ENCODE peak calls at places on chromosome 15, in seven cellular contexts. H is breast epithelium, U is cardiac muscle cell, K is left lung, X is GM23338, P is HCT116, I is left ventricle myocardium inferior. D is an unnamed sample.

GRCh38 chr15:28129261-28129848 is 30.2 kb upstream of the OCA2 start:
- DNase-seq in H (no peak), U (no peak), K (peak; percentile 21), X (no peak), P (no peak), I (no peak), D (no peak)

GRCh38 chr15:59886476-59886875 is 117.6 kb upstream of the FOXB1 start:
- DNase-seq in H (no peak), U (no peak), K (no peak), X (no peak), P (no peak), I (no peak), D (no peak)

GRCh38 chr15:69398541-69398940 is 15.6 kb upstream of the KIF23 start:
- DNase-seq in H (no peak), U (no peak), K (no peak), X (no peak), P (no peak), I (no peak), D (no peak)

GRCh38 chr15:77823736-77824135 is 191.0 kb upstream of the LINGO1 start:
- DNase-seq in H (no peak), U (no peak), K (no peak), X (no peak), P (no peak), I (no peak), D (no peak)

GRCh38 chr15:70465812-70466211 is 297.5 kb downstream of the UACA start:
- DNase-seq in H (no peak), U (no peak), K (no peak), X (no peak), P (no peak), I (no peak), D (no peak)

GRCh38 chr15:35724626-35725025 is 178.7 kb upstream of the DPH6 start:
- DNase-seq in H (no peak), U (no peak), K (no peak), X (no peak), P (no peak), I (no peak), D (no peak)

GRCh38 chr15:21261965-21262850 is 178.1 kb downstream of the POTEB3 start:
- DNase-seq in H (no peak), U (no peak), K (peak; percentile 81), X (no peak), P (no peak), I (peak; percentile 16), D (no peak)

GRCh38 chr15:63945005-63945788 is 101.1 kb downstream of the DAPK2 start:
- DNase-seq in H (peak; percentile 83), U (peak; percentile 62), K (peak; percentile 89), X (peak; percentile 94), P (peak; percentile 24), I (peak; percentile 72), D (peak; percentile 51)

GRCh38 chr15:65338823-65339222 is 34.3 kb downstream of the RNU5B-1 start:
- DNase-seq in H (no peak), U (no peak), K (no peak), X (no peak), P (no peak), I (no peak), D (no peak)

GRCh38 chr15:44216958-44217357 is 21.9 kb upstream of the FRMD5 start:
- DNase-seq in H (no peak), U (no peak), K (no peak), X (no peak), P (no peak), I (no peak), D (no peak)

GRCh38 chr15:100372695-100373036 is 30.9 kb upstream of the ADAMTS17 start:
- DNase-seq in H (no peak), U (no peak), K (no peak), X (peak; percentile 54), P (no peak), I (no peak), D (no peak)

GRCh38 chr15:89820651-89821611 is 6.3 kb upstream of the ANPEP start:
- DNase-seq in H (no peak), U (peak; percentile 48), K (peak; percentile 82), X (no peak), P (peak; percentile 6), I (no peak), D (no peak)

GRCh38 chr15:73792429-73792828 is 39.3 kb upstream of the INSYN1 start:
- DNase-seq in H (no peak), U (no peak), K (no peak), X (no peak), P (no peak), I (peak; percentile 50), D (no peak)

GRCh38 chr15:94105760-94106159 is 125.6 kb upstream of the MCTP2 start:
- DNase-seq in H (no peak), U (no peak), K (no peak), X (peak; percentile 17), P (no peak), I (no peak), D (no peak)

GRCh38 chr15:85689729-85690128 is 105.0 kb downstream of the KLHL25 start:
- DNase-seq in H (peak; percentile 30), U (peak; percentile 82), K (no peak), X (peak; percentile 81), P (no peak), I (no peak), D (peak; percentile 49)

GRCh38 chr15:52010633-52011595 is 8.1 kb upstream of the MAPK6 start:
- DNase-seq in H (no peak), U (peak; percentile 82), K (no peak), X (no peak), P (peak; percentile 48), I (no peak), D (no peak)

GRCh38 chr15:31474059-31474868 is 147.6 kb downstream of the KLF13 start:
- DNase-seq in H (no peak), U (no peak), K (no peak), X (no peak), P (no peak), I (no peak), D (no peak)

GRCh38 chr15:79595271-79595670 is 163.1 kb downstream of the MINAR1 start:
- DNase-seq in H (no peak), U (no peak), K (no peak), X (no peak), P (no peak), I (no peak), D (no peak)

GRCh38 chr15:95734422-95735316 is 595.8 kb upstream of the NR2F2 start:
- DNase-seq in H (no peak), U (peak; percentile 82), K (no peak), X (no peak), P (no peak), I (no peak), D (no peak)

GRCh38 chr15:93831641-93832040 is 399.7 kb upstream of the MCTP2 start:
- DNase-seq in H (no peak), U (no peak), K (no peak), X (no peak), P (no peak), I (no peak), D (no peak)

GRCh38 chr15:92384391-92384790 is 9.3 kb upstream of the ST8SIA2 start:
- DNase-seq in H (no peak), U (no peak), K (no peak), X (no peak), P (no peak), I (no peak), D (no peak)

GRCh38 chr15:27017168-27017809 is 46.3 kb downstream of the GABRG3 start:
- DNase-seq in H (no peak), U (peak; percentile 69), K (no peak), X (peak; percentile 93), P (no peak), I (no peak), D (no peak)

GRCh38 chr15:88627463-88627862 is 6.3 kb downstream of the AEN start:
- DNase-seq in H (no peak), U (no peak), K (no peak), X (no peak), P (no peak), I (no peak), D (peak; percentile 89)

GRCh38 chr15:82140859-82141258 is 95.0 kb upstream of the MEX3B start:
- DNase-seq in H (no peak), U (no peak), K (no peak), X (no peak), P (no peak), I (no peak), D (no peak)

GRCh38 chr15:75835990-75836952 is 7.0 kb upstream of the UBE2Q2 start:
- DNase-seq in H (no peak), U (no peak), K (no peak), X (no peak), P (no peak), I (no peak), D (no peak)

GRCh38 chr15:44299997-44300396 is 11.5 kb downstream of the GOLM2 start:
- DNase-seq in H (no peak), U (no peak), K (no peak), X (no peak), P (no peak), I (no peak), D (no peak)

GRCh38 chr15:96336045-96336642 is 5.6 kb downstream of the NR2F2 start:
- DNase-seq in H (no peak), U (no peak), K (no peak), X (peak; percentile 13), P (no peak), I (no peak), D (no peak)

GRCh38 chr15:77461486-77461885 is 40.8 kb downstream of the HMG20A start:
- DNase-seq in H (no peak), U (no peak), K (no peak), X (no peak), P (no peak), I (no peak), D (no peak)

GRCh38 chr15:70320077-70320830 is 222.5 kb upstream of the TLE3 start:
- DNase-seq in H (peak; percentile 12), U (no peak), K (no peak), X (no peak), P (no peak), I (no peak), D (no peak)

DNA sequence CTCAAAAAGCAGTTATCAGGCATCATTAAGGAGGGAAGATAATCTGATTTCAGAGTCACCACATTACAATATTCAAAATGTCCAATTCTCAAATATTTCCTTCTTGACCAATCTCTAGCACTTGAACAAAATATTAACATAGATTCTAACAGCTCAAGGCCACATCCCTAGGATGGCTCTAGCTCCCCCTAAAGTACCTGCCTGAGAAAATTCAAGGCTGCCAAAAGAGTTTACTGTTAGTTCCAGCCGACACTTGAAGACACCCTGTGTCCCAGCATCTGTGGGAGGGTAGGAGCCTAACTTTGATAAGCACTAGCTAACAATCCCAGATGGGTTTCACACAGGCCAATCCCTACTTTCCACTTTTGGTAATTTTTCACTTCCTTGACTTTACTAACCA is 10.4 kb downstream of the NSMCE3 start:
- DNase-seq in H (no peak), U (no peak), K (no peak), X (peak; percentile 56), P (no peak), I (no peak), D (no peak)
- TF ChIP-seq CTCF in H (no peak), U (no peak), K (no peak), X (peak; percentile 46), P (no peak), I (no peak), D (no peak)

GRCh38 chr15:99170476-99171065 is 65.7 kb downstream of the SYNM start:
- DNase-seq in H (no peak), U (no peak), K (no peak), X (no peak), P (no peak), I (no peak), D (no peak)
- H3K27ac ChIP-seq in H (peak overlapping the region; percentile 98), U (peak overlapping the region; percentile 88), K (no peak overlapping the region), X (no peak overlapping the region), P (no peak overlapping the region), I (peak overlapping the region; percentile 91), D (no peak overlapping the region)

GRCh38 chr15:66504563-66505429 is at the start of the genes RPL4 and ZWILCH:
- DNase-seq in H (peak; percentile 62), U (peak; percentile 91), K (peak; percentile 93), X (peak; percentile 85), P (peak; percentile 76), I (peak; percentile 81), D (peak; percentile 69)
- TF ChIP-seq CTCF in H (peak; percentile 15), U (no peak), K (no peak), X (no peak), P (no peak), I (no peak), D (no peak)

GRCh38 chr15:25690673-25691543 is 172.2 kb downstream of the ATP10A start:
- DNase-seq in H (no peak), U (peak; percentile 54), K (no peak), X (no peak), P (no peak), I (no peak), D (no peak)
- H3K27ac ChIP-seq in H (no peak overlapping the region), U (no peak overlapping the region), K (no peak overlapping the region), X (no peak overlapping the region), P (no peak overlapping the region), I (no peak overlapping the region), D (no peak overlapping the region)

D was measured in CD4-positive, alpha-beta T cell.